ENCODE peak calls at places on chromosomes 16 and 17, in six cellular contexts. I, M, B, Y, N and E are unnamed samples.

GRCh38 chr16:11060856-11061255 is 116.5 kb downstream of the CLEC16A start:
- DNase-seq in I (no peak), M (no peak), B (no peak), Y (no peak), N (no peak), E (no peak)

GRCh38 chr16:85891776-85892166 is 7.2 kb upstream of the IRF8 start:
- DNase-seq in I (no peak), M (no peak), B (no peak), Y (no peak), N (no peak), E (no peak)

GRCh38 chr16:15732416-15732815 is 82.4 kb downstream of the NDE1 start:
- DNase-seq in I (no peak), M (no peak), B (no peak), Y (no peak), N (no peak), E (no peak)

GRCh38 chr17:34667656-34668055 is 88.3 kb downstream of the TMEM132E start:
- DNase-seq in I (no peak), M (no peak), B (no peak), Y (no peak), N (no peak), E (no peak)

GRCh38 chr17:16148596-16148995 is 66.7 kb downstream of the NCOR1 start:
- DNase-seq in I (no peak), M (no peak), B (no peak), Y (no peak), N (no peak), E (no peak)

GRCh38 chr16:27449434-27450188 is 47.6 kb downstream of the IL21R start:
- DNase-seq in I (no peak), M (no peak), B (no peak), Y (no peak), N (peak), E (no peak)

GRCh38 chr17:36534117-36534880 is at the start of gene MYO19:
- DNase-seq in I (peak), M (no peak), B (peak), Y (peak), N (no peak), E (no peak)

GRCh38 chr16:11612110-11612981 is 25.6 kb upstream of the LITAF start:
- DNase-seq in I (no peak), M (no peak), B (no peak), Y (no peak), N (no peak), E (no peak)

GRCh38 chr17:70859829-70860228 is 690.5 kb downstream of the KCNJ2 start:
- DNase-seq in I (no peak), M (no peak), B (no peak), Y (no peak), N (no peak), E (no peak)

GRCh38 chr16:685967-686366 is 1.8 kb upstream of the JMJD8 start:
- DNase-seq in I (no peak), M (no peak), B (peak), Y (no peak), N (no peak), E (no peak)

GRCh38 chr16:54447606-54448440 is 161.2 kb upstream of the IRX3 start:
- DNase-seq in I (peak), M (peak), B (no peak), Y (no peak), N (no peak), E (no peak)

GRCh38 chr16:27633721-27634120 is 83.8 kb downstream of the KATNIP start:
- DNase-seq in I (no peak), M (no peak), B (no peak), Y (no peak), N (no peak), E (no peak)

GRCh38 chr16:27704252-27704651 is 154.3 kb downstream of the KATNIP start:
- DNase-seq in I (no peak), M (no peak), B (no peak), Y (peak), N (no peak), E (no peak)

GRCh38 chr16:15507299-15507958 is 73.0 kb downstream of the BMERB1 start:
- DNase-seq in I (no peak), M (no peak), B (no peak), Y (no peak), N (no peak), E (no peak)

GRCh38 chr17:38333635-38334295 is 10.0 kb downstream of the GPR179 start:
- DNase-seq in I (peak), M (no peak), B (no peak), Y (peak), N (no peak), E (no peak)